ENCODE peak calls at places on chromosomes 5 and 9, in four cellular contexts. R is WTC11, Z is K562, G is HepG2. E is an unnamed sample.

GRCh38 chr5:8458038-8458383 is 589.1 kb downstream of the MTRR start:
- DNase-seq in R (peak), Z (peak), G (no peak), E (peak)

GRCh38 chr5:159891371-159891770 is 24.9 kb upstream of the ADRA1B start:
- DNase-seq in R (peak), Z (no peak), G (no peak), E (no peak)

GRCh38 chr9:131098391-131099087 is 2.2 kb downstream of the AIF1L start:
- DNase-seq in R (peak), Z (no peak), G (no peak), E (no peak)

GRCh38 chr5:89968870-89969472 is 440.6 kb downstream of the CETN3 start:
- DNase-seq in R (no peak), Z (no peak), G (no peak), E (no peak)

GRCh38 chr9:115250646-115251045 is 132.7 kb upstream of the TNC start:
- DNase-seq in R (no peak), Z (no peak), G (no peak), E (no peak)

GRCh38 chr5:36452394-36453100 is 150.8 kb upstream of the RANBP3L start:
- DNase-seq in R (no peak), Z (no peak), G (no peak), E (no peak)

GRCh38 chr5:36373527-36374086 is 71.9 kb upstream of the RANBP3L start:
- DNase-seq in R (no peak), Z (no peak), G (peak), E (no peak)

GRCh38 chr5:43040287-43041098 is at the start of gene ANXA2R:
- DNase-seq in R (peak), Z (peak), G (peak), E (peak)

GRCh38 chr9:122364117-122364782 is 6.6 kb upstream of the PTGS1 start:
- DNase-seq in R (no peak), Z (no peak), G (no peak), E (no peak)

GRCh38 chr5:34603378-34603777 is 52.8 kb upstream of the RAI14 start:
- DNase-seq in R (no peak), Z (no peak), G (no peak), E (no peak)

GRCh38 chr5:42250-42649 is 49.7 kb upstream of the PLEKHG4B start:
- DNase-seq in R (peak), Z (peak), G (no peak), E (peak)
- TF ChIP-seq ELF4 in R (no peak), Z (no peak), G (no peak), E (no peak)

GRCh38 chr5:38926121-38926520 is 80.3 kb downstream of the OSMR start:
- DNase-seq in R (no peak), Z (no peak), G (no peak), E (no peak)

GRCh38 chr5:38925154-38925925 is 79.5 kb downstream of the OSMR start:
- DNase-seq in R (no peak), Z (no peak), G (no peak), E (no peak)

GRCh38 chr5:38921174-38921573 is 75.4 kb downstream of the OSMR start:
- DNase-seq in R (peak), Z (no peak), G (no peak), E (no peak)

GRCh38 chr5:38923661-38924451 is 78.0 kb downstream of the OSMR start:
- DNase-seq in R (no peak), Z (no peak), G (no peak), E (no peak)

GRCh38 chr5:38922199-38922598 is 76.4 kb downstream of the OSMR start:
- DNase-seq in R (peak), Z (peak), G (peak), E (peak)
- TF ChIP-seq ELF4 in R (no peak), Z (peak), G (no peak), E (no peak)

GRCh38 chr9:14961372-14962068 is 51.3 kb upstream of the FREM1 start:
- DNase-seq in R (no peak), Z (peak), G (peak), E (no peak)

GRCh38 chr9:14958989-14959388 is 48.8 kb upstream of the FREM1 start:
- DNase-seq in R (no peak), Z (no peak), G (no peak), E (no peak)

GRCh38 chr9:14962193-14962899 is 52.1 kb upstream of the FREM1 start:
- DNase-seq in R (no peak), Z (no peak), G (no peak), E (no peak)

GRCh38 chr9:14957054-14957453 is 46.8 kb upstream of the FREM1 start:
- DNase-seq in R (no peak), Z (no peak), G (no peak), E (no peak)

DNA sequence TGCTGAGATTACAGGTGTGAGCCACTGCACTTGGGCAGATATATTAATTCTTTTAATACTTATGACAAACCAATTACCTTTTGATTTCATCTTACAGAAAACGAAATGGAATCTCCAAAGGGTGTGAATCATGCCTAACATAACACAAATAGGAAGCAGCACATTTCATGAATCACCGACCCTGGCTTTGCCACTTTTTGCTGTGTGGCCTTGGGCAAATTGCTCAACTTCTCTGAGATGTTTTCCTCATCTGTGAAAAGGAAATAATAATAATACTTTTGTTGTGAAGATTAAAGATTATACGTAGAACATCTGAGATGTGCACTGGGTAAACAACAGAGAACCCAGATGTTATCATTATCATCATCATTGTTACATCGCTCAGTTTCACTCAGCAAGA is 50.7 kb upstream of the FREM1 start:
- DNase-seq in R (no peak), Z (no peak), G (no peak), E (no peak)
- TF ChIP-seq ELF4 in R (no peak), Z (no peak), G (no peak), E (no peak)

GRCh38 chr5:99105216-99105615 is 176.4 kb upstream of the CHD1 start:
- DNase-seq in R (no peak), Z (no peak), G (no peak), E (no peak)
- TF ChIP-seq ELF4 in R (no peak), Z (no peak), G (no peak), E (no peak)

DNA sequence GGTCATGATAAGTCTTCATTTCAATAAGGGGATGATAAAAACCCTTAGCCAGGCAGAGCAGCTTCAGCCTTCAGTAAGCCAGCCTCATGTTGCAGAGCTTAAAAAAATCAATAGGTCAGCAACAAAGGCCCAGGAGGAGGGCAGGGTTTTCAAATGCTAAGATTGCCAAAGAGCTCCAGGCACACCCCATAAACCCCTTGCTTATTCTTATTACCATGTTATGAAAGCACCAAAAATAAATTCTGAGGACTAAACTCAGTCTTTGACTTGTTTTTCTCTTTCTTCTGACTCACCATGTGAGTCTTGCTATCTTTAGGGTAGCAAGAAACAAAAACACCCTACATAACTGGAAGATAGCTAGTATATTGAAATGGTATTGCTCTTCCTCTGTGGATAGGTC is 317.1 kb downstream of the KCTD16 start:
- DNase-seq in R (no peak), Z (no peak), G (no peak), E (no peak)
- TF ChIP-seq ELF4 in R (no peak), Z (no peak), G (no peak), E (no peak)

DNA sequence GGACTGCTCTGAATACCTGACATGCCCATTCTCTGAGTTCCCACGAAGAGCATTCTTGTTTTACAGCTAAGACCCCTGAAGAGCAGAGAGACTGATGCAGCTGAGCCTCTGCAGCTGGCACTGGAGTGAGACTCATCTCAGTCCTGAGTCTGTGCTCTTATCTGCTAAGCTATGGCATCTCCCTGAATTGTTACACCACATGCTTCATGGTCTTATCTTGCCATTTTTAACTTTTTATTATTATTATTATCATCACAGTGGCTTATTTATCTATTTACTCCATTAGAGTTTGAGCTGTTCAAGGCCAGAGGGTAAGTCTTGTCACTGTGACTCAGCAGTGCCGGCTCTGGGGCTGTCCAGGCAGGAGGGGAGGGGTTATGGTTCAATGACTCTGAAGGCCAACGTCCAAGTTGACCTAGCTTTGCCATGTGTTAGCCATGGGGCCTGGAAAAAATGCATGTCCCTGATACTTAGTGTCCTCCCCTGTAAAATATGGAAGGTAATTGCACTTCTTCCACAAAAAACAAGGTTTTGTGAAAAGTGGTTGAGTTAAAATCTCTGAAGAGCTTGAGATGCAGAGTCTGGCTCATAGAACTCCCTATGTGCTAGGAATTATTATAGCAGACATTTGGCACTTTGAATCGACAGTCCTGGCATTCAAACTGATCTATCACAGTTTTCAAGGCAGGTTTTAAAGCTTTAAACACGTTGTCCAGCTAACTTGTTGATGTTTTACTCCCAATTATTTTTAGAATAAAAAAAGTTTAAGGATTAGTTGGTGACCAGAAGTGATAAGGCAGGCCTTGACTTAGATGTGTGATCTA is 94.6 kb downstream of the ALDH1A1 start:
- DNase-seq in R (no peak), Z (peak), G (peak), E (no peak)
- TF ChIP-seq ELF4 in R (no peak), Z (no peak), G (peak), E (no peak)

DNA sequence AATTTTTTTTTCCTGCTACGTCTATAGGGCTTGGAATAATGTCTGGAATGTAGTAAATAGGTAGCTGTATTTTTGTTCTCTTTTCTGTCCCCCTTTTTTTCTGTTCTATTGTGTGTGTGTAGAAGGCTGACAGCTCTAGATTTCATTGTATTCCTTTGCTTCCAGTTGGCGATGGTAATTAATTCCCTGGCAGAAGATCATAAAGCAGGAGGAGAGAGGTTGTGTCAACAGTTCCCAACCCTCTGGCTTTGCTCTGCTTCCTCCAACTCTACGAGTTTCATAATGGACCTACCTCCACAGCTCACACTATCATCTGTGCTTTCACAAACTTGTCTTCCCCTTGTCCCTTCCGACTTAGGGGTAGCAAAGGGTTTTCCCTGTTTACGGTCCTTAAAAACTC is 117.9 kb upstream of the CDH18 start:
- DNase-seq in R (no peak), Z (no peak), G (no peak), E (no peak)
- TF ChIP-seq ELF4 in R (no peak), Z (no peak), G (no peak), E (no peak)

GRCh38 chr5:112344540-112344939 is 74.5 kb downstream of the EPB41L4A start:
- DNase-seq in R (no peak), Z (no peak), G (no peak), E (no peak)

GRCh38 chr5:112342364-112342763 is 76.7 kb downstream of the EPB41L4A start:
- DNase-seq in R (no peak), Z (no peak), G (no peak), E (no peak)

GRCh38 chr5:112339761-112340160 is 79.3 kb downstream of the EPB41L4A start:
- DNase-seq in R (no peak), Z (no peak), G (no peak), E (no peak)

GRCh38 chr5:112333236-112333850 is 85.7 kb downstream of the EPB41L4A start:
- DNase-seq in R (no peak), Z (no peak), G (no peak), E (no peak)

GRCh38 chr5:112338681-112339337 is 80.3 kb downstream of the EPB41L4A start:
- DNase-seq in R (no peak), Z (no peak), G (peak), E (no peak)
- TF ChIP-seq ELF4 in R (no peak), Z (no peak), G (no peak), E (no peak)

E was measured in HEK293T.